ENCODE peak calls at places on chromosomes 6 and 20, in nine cellular contexts. D, E, Z, U, L, Y, H, Q and G are unnamed samples.

GRCh38 chr6:153401751-153402150 is 270.7 kb upstream of the RGS17 start:
- ATAC-seq in D (peak; percentile 60), E (no peak), Z (no peak), U (no peak), L (no peak), Y (no peak), H (no peak), Q (no peak), G (no peak)

GRCh38 chr6:162198925-162199324 is 528.6 kb downstream of the PRKN start:
- ATAC-seq in D (no peak), E (no peak), Z (no peak), U (no peak), L (no peak), Y (no peak), H (no peak), Q (no peak), G (no peak)

GRCh38 chr20:41524980-41525613 is 93.1 kb downstream of the CHD6 start:
- ATAC-seq in D (no peak), E (no peak), Z (no peak), U (no peak), L (no peak), Y (no peak), H (peak; percentile 96), Q (peak; percentile 78), G (no peak)

GRCh38 chr6:13466304-13467215 is 20.8 kb downstream of the GFOD1 start:
- ATAC-seq in D (no peak), E (peak; percentile 89), Z (peak; percentile 51), U (peak; percentile 63), L (peak; percentile 82), Y (peak; percentile 73), H (peak; percentile 3), Q (no peak), G (peak; percentile 96)

GRCh38 chr20:8155848-8156602 is 24.0 kb downstream of the PLCB1 start:
- ATAC-seq in D (no peak), E (peak; percentile 36), Z (no peak), U (no peak), L (no peak), Y (no peak), H (peak; percentile 73), Q (no peak), G (peak; percentile 3)

GRCh38 chr6:150119256-150119655 is 23.6 kb upstream of the PPP1R14C start:
- ATAC-seq in D (no peak), E (no peak), Z (no peak), U (peak; percentile 47), L (no peak), Y (peak; percentile 41), H (peak; percentile 54), Q (peak; percentile 32), G (no peak)

GRCh38 chr6:129475477-129476247 is 234.3 kb downstream of the ARHGAP18 start:
- ATAC-seq in D (peak; percentile 38), E (no peak), Z (no peak), U (no peak), L (no peak), Y (no peak), H (peak; percentile 47), Q (no peak), G (no peak)

GRCh38 chr6:118743744-118744143 is 92.4 kb upstream of the CEP85L start:
- ATAC-seq in D (no peak), E (no peak), Z (no peak), U (no peak), L (no peak), Y (no peak), H (peak; percentile 68), Q (no peak), G (no peak)

GRCh38 chr6:36809933-36810844 is 29.1 kb downstream of the CPNE5 start:
- ATAC-seq in D (no peak), E (no peak), Z (no peak), U (no peak), L (no peak), Y (no peak), H (peak; percentile 26), Q (no peak), G (no peak)

GRCh38 chr20:4574356-4574690 is 147.4 kb upstream of the PRND start:
- ATAC-seq in D (peak; percentile 76), E (no peak), Z (no peak), U (no peak), L (no peak), Y (no peak), H (no peak), Q (no peak), G (no peak)